ENCODE peak calls at places on chromosome 4, in nine cellular contexts. Z is suprapubic skin; R is CD8-positive, alpha-beta T cell; F is upper lobe of right lung; E is heart right ventricle; N is brain microvascular endothelial cell; D is pancreas; K is right lobe of liver; Q is SK-N-SH. C is an unnamed sample.

GRCh38 chr4:1766336-1767057 is 26.6 kb upstream of the FGFR3 start:
- DNase-seq in Q (peak; percentile 73), N (no peak), E (no peak), K (no peak), R (no peak), Z (no peak), D (peak; percentile 45), F (no peak), C (no peak)

GRCh38 chr4:151174784-151175183 is 75.4 kb downstream of the RPS3A start:
- DNase-seq in K (no peak), R (no peak), Z (no peak), E (no peak), D (no peak), N (no peak), F (no peak), Q (no peak), C (no peak)

GRCh38 chr4:169005453-169006099 is 4.5 kb downstream of the CBR4 start:
- DNase-seq in N (no peak), K (no peak), E (no peak), R (no peak), D (no peak), Z (no peak), F (no peak), Q (no peak), C (no peak)

GRCh38 chr4:113684534-113685091 is 76.9 kb downstream of the CAMK2D start:
- DNase-seq in D (peak; percentile 11), R (no peak), F (no peak), Q (peak; percentile 26), K (peak; percentile 75), E (peak; percentile 54), Z (no peak), N (peak; percentile 57), C (no peak)

GRCh38 chr4:93828332-93828829 is at the start of gene ATOH1:
- DNase-seq in Q (peak; percentile 76), Z (no peak), N (no peak), E (peak; percentile 21), F (peak; percentile 61), D (no peak), R (no peak), K (no peak), C (no peak)

GRCh38 chr4:123114084-123114914 is 191.9 kb upstream of the NUDT6 start:
- DNase-seq in D (no peak), F (no peak), Z (no peak), N (no peak), E (no peak), K (no peak), R (no peak), Q (no peak), C (no peak)

GRCh38 chr4:15694431-15694830 is 8.4 kb upstream of the BST1 start:
- DNase-seq in K (no peak), D (no peak), N (no peak), E (no peak), Z (no peak), F (no peak), R (no peak), Q (no peak), C (no peak)

GRCh38 chr4:185637162-185637875 is 102.0 kb upstream of the PDLIM3 start:
- DNase-seq in F (no peak), D (peak; percentile 35), E (no peak), N (no peak), Q (no peak), Z (no peak), K (no peak), R (no peak), C (no peak)

GRCh38 chr4:176034498-176034897 is 31.1 kb upstream of the WDR17 start:
- DNase-seq in N (no peak), R (no peak), E (no peak), F (no peak), Z (no peak), Q (peak; percentile 24), K (no peak), D (no peak), C (no peak)

GRCh38 chr4:54961357-54961975 is 163.9 kb downstream of the KDR start:
- DNase-seq in E (no peak), K (no peak), F (no peak), N (peak; percentile 48), R (no peak), Q (peak; percentile 42), D (no peak), Z (no peak), C (no peak)

GRCh38 chr4:129144755-129145206 is 48.8 kb downstream of the C4orf33 start:
- DNase-seq in K (no peak), E (no peak), N (no peak), D (no peak), Q (peak; percentile 25), R (no peak), Z (no peak), F (no peak), C (no peak)

GRCh38 chr4:122218762-122219161 is 66.6 kb downstream of the BLTP1 start:
- DNase-seq in R (no peak), N (no peak), F (no peak), Q (peak; percentile 10), Z (no peak), K (no peak), D (no peak), E (no peak), C (no peak)

GRCh38 chr4:71711044-71711984 is 72.6 kb downstream of the GC start:
- DNase-seq in R (no peak), Z (no peak), E (no peak), N (no peak), Q (no peak), F (no peak), K (no peak), D (no peak), C (no peak)

GRCh38 chr4:71711985-71712348 is 71.9 kb downstream of the GC start:
- DNase-seq in D (no peak), N (no peak), F (no peak), K (no peak), Z (no peak), Q (no peak), R (no peak), E (no peak), C (no peak)

GRCh38 chr4:71713611-71714203 is 70.2 kb downstream of the GC start:
- DNase-seq in N (no peak), E (no peak), R (no peak), Q (peak; percentile 4), F (no peak), D (no peak), Z (no peak), K (no peak), C (no peak)

GRCh38 chr4:71709961-71710360 is 73.9 kb downstream of the GC start:
- DNase-seq in K (no peak), F (no peak), Z (no peak), D (no peak), R (no peak), E (no peak), Q (no peak), N (no peak), C (no peak)
- TF ChIP-seq CTCF in K (no peak), F (no peak), Z (no peak), D (no peak), R (no peak), E (no peak), Q (no peak), N (peak; percentile 37), C (no peak)

DNA sequence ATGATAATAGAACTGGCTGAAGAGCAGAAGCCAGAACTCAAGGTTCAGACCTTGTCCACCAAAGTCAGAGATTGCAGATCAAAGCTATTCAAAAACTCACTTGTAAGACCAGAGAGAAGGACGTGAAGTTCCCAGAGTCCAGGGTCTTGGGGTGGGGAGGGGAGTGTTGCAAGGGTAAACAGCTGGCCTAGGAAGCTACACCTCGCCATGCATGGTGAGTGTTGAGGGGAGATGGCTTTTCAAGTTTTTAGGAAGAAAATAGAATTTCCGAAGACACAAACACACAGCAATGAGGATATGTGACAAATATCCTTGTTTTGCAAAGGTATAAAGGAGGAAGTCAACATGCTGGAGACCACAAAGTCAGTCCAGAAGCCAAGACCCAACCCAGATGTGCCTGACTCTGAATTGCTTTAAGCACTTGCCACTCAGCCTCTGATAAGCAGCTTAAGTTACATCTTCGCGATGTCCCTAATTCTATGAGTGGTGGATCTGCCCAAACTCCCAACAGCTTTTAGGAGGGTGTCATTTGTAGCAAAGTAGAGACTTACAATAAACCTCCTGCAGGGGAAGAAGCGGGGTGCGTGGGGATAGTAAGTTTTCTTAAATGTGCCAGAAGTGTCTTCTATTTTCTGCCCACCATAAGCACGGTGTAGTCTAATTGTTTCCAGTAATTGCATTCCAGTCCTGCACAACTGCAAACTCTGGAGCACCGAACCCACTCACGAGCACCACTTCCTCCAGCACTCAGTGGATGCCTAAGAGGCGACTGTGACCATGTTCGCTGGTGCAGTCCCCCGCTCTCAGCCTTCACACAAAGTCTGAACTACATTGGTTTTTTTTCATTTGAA is 26.5 kb downstream of the HAND2 start:
- DNase-seq in F (no peak), D (no peak), Z (no peak), K (no peak), E (no peak), R (no peak), Q (no peak), N (no peak), C (no peak)
- H3K27me3 ChIP-seq in F (peaks cover 92% of the 10 kb centered on the region), D (no peaks in the 10 kb centered on the region), Z (peaks cover 93% of the 10 kb centered on the region), K (peaks cover 53% of the 10 kb centered on the region), E (no peaks in the 10 kb centered on the region), R (peaks cover 69% of the 10 kb centered on the region), Q (no peaks in the 10 kb centered on the region), N (peaks cover 70% of the 10 kb centered on the region), C (no peaks in the 10 kb centered on the region)

GRCh38 chr4:75180217-75180616 is 247.3 kb downstream of the PARM1 start:
- DNase-seq in Q (no peak), E (no peak), F (no peak), D (no peak), Z (no peak), R (no peak), K (no peak), N (no peak), C (no peak)
- H3K4me3 ChIP-seq in Q (no peak overlapping the region), E (no peak overlapping the region), F (no peak overlapping the region), D (no peak overlapping the region), Z (no peak overlapping the region), R (no peak overlapping the region), K (no peak overlapping the region), N (no peak overlapping the region), C (no peak overlapping the region)

DNA sequence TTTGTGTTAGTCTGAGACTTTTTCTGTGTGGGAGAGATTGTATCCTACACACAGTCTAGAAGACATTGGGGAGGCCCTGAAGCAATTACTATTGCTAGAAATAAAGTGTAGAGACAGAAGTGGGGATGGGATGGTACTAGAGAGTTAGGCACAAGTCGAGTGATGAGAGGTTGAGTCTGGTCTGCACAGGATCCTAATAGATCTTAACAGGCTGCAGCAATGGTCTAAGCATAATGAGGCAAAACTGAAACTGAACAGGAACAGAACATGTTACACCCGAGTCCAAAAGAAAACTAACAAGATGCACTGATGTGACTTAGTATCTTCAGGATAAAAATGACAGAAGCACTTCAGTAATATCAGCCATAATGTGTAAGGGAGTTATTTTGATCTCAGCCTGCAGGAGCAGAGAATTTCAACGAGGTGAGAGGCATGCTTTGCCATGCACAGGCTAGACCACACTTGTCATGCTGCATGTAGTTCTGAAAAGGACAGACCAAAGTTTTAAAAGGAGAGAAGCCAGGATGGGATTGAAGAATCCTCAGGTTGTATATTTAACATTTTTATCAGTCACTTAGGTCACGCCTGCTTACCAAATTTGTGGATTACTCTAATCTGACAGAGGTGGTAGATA is 205.8 kb upstream of the BOD1L1 start:
- DNase-seq in E (no peak), K (no peak), Q (no peak), N (no peak), Z (no peak), R (no peak), D (no peak), F (no peak), C (no peak)
- TF ChIP-seq CTCF in E (no peak), K (no peak), Q (no peak), N (no peak), Z (no peak), R (no peak), D (no peak), F (no peak), C (no peak)

C was measured in GM06990.